ENCODE peak calls at places on chromosomes 2 and 18, in eight cellular contexts. One of them, this sample, is unnamed.
A peak's percentile ranks its signal among the peaks of the same experiment; 100 is the strongest.

GRCh38 chr2:44722002-44722625 is 219.4 kb upstream of the SIX3 start:
- DNase-seq in skeletal muscle cell: no peak
- DNase-seq in stimulated activated naive CD8-positive, alpha-beta T cell treated with anti-CD3 and anti-CD28 coated beads, Interleukin-15, Interleukin-2, amounts not matched to agents 100 U/mL and 50 U/mL, for 24 hours: no peak
- DNase-seq in suprapubic skin: no peak
- DNase-seq in CD8-positive, alpha-beta memory T cell: no peak
- DNase-seq in stimulated activated CD8-positive, alpha-beta memory T cell treated with anti-CD3 and anti-CD28 coated beads, Interleukin-4, amount 100 ng/mL, for 24 hours: no peak
- DNase-seq in HT1080: no peak
- DNase-seq in SW 1271: no peak
- DNase-seq in this sample: no peak

GRCh38 chr2:140436956-140437355 is 1656.8 kb upstream of the NXPH2 start:
- DNase-seq in SW 1271: no peak
- DNase-seq in suprapubic skin: no peak
- DNase-seq in stimulated activated naive CD8-positive, alpha-beta T cell treated with anti-CD3 and anti-CD28 coated beads, Interleukin-15, Interleukin-2, amounts not matched to agents 100 U/mL and 50 U/mL, for 24 hours: no peak
- DNase-seq in HT1080: no peak
- DNase-seq in stimulated activated CD8-positive, alpha-beta memory T cell treated with anti-CD3 and anti-CD28 coated beads, Interleukin-4, amount 100 ng/mL, for 24 hours: no peak
- DNase-seq in skeletal muscle cell: no peak
- DNase-seq in CD8-positive, alpha-beta memory T cell: no peak
- DNase-seq in this sample: no peak

GRCh38 chr2:217166241-217166640 is 306.4 kb upstream of the TNP1 start:
- DNase-seq in stimulated activated naive CD8-positive, alpha-beta T cell treated with anti-CD3 and anti-CD28 coated beads, Interleukin-15, Interleukin-2, amounts not matched to agents 100 U/mL and 50 U/mL, for 24 hours: no peak
- DNase-seq in HT1080: peak; percentile 52
- DNase-seq in stimulated activated CD8-positive, alpha-beta memory T cell treated with anti-CD3 and anti-CD28 coated beads, Interleukin-4, amount 100 ng/mL, for 24 hours: no peak
- DNase-seq in CD8-positive, alpha-beta memory T cell: no peak
- DNase-seq in skeletal muscle cell: peak; percentile 20
- DNase-seq in suprapubic skin: no peak
- DNase-seq in SW 1271: no peak
- DNase-seq in this sample: no peak

GRCh38 chr2:223058952-223059716 is 7.1 kb downstream of the KCNE4 start:
- DNase-seq in stimulated activated CD8-positive, alpha-beta memory T cell treated with anti-CD3 and anti-CD28 coated beads, Interleukin-4, amount 100 ng/mL, for 24 hours: no peak
- DNase-seq in CD8-positive, alpha-beta memory T cell: no peak
- DNase-seq in SW 1271: no peak
- DNase-seq in suprapubic skin: no peak
- DNase-seq in skeletal muscle cell: no peak
- DNase-seq in stimulated activated naive CD8-positive, alpha-beta T cell treated with anti-CD3 and anti-CD28 coated beads, Interleukin-15, Interleukin-2, amounts not matched to agents 100 U/mL and 50 U/mL, for 24 hours: no peak
- DNase-seq in HT1080: no peak
- DNase-seq in this sample: no peak

GRCh38 chr2:64342195-64343099 is 111.5 kb upstream of the LGALSL start:
- DNase-seq in suprapubic skin: no peak
- DNase-seq in stimulated activated naive CD8-positive, alpha-beta T cell treated with anti-CD3 and anti-CD28 coated beads, Interleukin-15, Interleukin-2, amounts not matched to agents 100 U/mL and 50 U/mL, for 24 hours: no peak
- DNase-seq in CD8-positive, alpha-beta memory T cell: no peak
- DNase-seq in SW 1271: no peak
- DNase-seq in HT1080: no peak
- DNase-seq in stimulated activated CD8-positive, alpha-beta memory T cell treated with anti-CD3 and anti-CD28 coated beads, Interleukin-4, amount 100 ng/mL, for 24 hours: no peak
- DNase-seq in skeletal muscle cell: no peak
- DNase-seq in this sample: no peak

GRCh38 chr18:79904357-79905147 is 46.9 kb downstream of the SLC66A2 start:
- DNase-seq in CD8-positive, alpha-beta memory T cell: no peak
- DNase-seq in skeletal muscle cell: no peak
- DNase-seq in SW 1271: no peak
- DNase-seq in HT1080: no peak
- DNase-seq in stimulated activated naive CD8-positive, alpha-beta T cell treated with anti-CD3 and anti-CD28 coated beads, Interleukin-15, Interleukin-2, amounts not matched to agents 100 U/mL and 50 U/mL, for 24 hours: no peak
- DNase-seq in stimulated activated CD8-positive, alpha-beta memory T cell treated with anti-CD3 and anti-CD28 coated beads, Interleukin-4, amount 100 ng/mL, for 24 hours: no peak
- DNase-seq in suprapubic skin: peak; percentile 70
- DNase-seq in this sample: peak; percentile 8

GRCh38 chr2:55033076-55033742 is 17.0 kb downstream of the RTN4 start:
- DNase-seq in SW 1271: no peak
- DNase-seq in HT1080: no peak
- DNase-seq in CD8-positive, alpha-beta memory T cell: peak; percentile 29
- DNase-seq in suprapubic skin: no peak
- DNase-seq in stimulated activated naive CD8-positive, alpha-beta T cell treated with anti-CD3 and anti-CD28 coated beads, Interleukin-15, Interleukin-2, amounts not matched to agents 100 U/mL and 50 U/mL, for 24 hours: no peak
- DNase-seq in skeletal muscle cell: no peak
- DNase-seq in stimulated activated CD8-positive, alpha-beta memory T cell treated with anti-CD3 and anti-CD28 coated beads, Interleukin-4, amount 100 ng/mL, for 24 hours: no peak
- DNase-seq in this sample: no peak

GRCh38 chr2:19611491-19612332 is 253.3 kb upstream of the OSR1 start:
- DNase-seq in HT1080: peak; percentile 98
- DNase-seq in stimulated activated naive CD8-positive, alpha-beta T cell treated with anti-CD3 and anti-CD28 coated beads, Interleukin-15, Interleukin-2, amounts not matched to agents 100 U/mL and 50 U/mL, for 24 hours: no peak
- DNase-seq in suprapubic skin: no peak
- DNase-seq in CD8-positive, alpha-beta memory T cell: no peak
- DNase-seq in SW 1271: no peak
- DNase-seq in skeletal muscle cell: peak; percentile 91
- DNase-seq in stimulated activated CD8-positive, alpha-beta memory T cell treated with anti-CD3 and anti-CD28 coated beads, Interleukin-4, amount 100 ng/mL, for 24 hours: no peak
- DNase-seq in this sample: no peak

GRCh38 chr2:30346475-30347169 is 100.4 kb upstream of the LCLAT1 start:
- DNase-seq in CD8-positive, alpha-beta memory T cell: no peak
- DNase-seq in stimulated activated naive CD8-positive, alpha-beta T cell treated with anti-CD3 and anti-CD28 coated beads, Interleukin-15, Interleukin-2, amounts not matched to agents 100 U/mL and 50 U/mL, for 24 hours: no peak
- DNase-seq in SW 1271: no peak
- DNase-seq in suprapubic skin: no peak
- DNase-seq in skeletal muscle cell: no peak
- DNase-seq in HT1080: no peak
- DNase-seq in stimulated activated CD8-positive, alpha-beta memory T cell treated with anti-CD3 and anti-CD28 coated beads, Interleukin-4, amount 100 ng/mL, for 24 hours: no peak
- DNase-seq in this sample: no peak

GRCh38 chr2:176085861-176086771 is 2.4 kb upstream of the EVX2 start:
- DNase-seq in suprapubic skin: no peak
- DNase-seq in HT1080: peak; percentile 25
- DNase-seq in stimulated activated naive CD8-positive, alpha-beta T cell treated with anti-CD3 and anti-CD28 coated beads, Interleukin-15, Interleukin-2, amounts not matched to agents 100 U/mL and 50 U/mL, for 24 hours: no peak
- DNase-seq in SW 1271: no peak
- DNase-seq in stimulated activated CD8-positive, alpha-beta memory T cell treated with anti-CD3 and anti-CD28 coated beads, Interleukin-4, amount 100 ng/mL, for 24 hours: no peak
- DNase-seq in skeletal muscle cell: no peak
- DNase-seq in CD8-positive, alpha-beta memory T cell: no peak
- DNase-seq in this sample: no peak

GRCh38 chr18:26086959-26087358 is 3.5 kb downstream of the SS18 start:
- DNase-seq in HT1080: no peak
- DNase-seq in suprapubic skin: no peak
- DNase-seq in stimulated activated naive CD8-positive, alpha-beta T cell treated with anti-CD3 and anti-CD28 coated beads, Interleukin-15, Interleukin-2, amounts not matched to agents 100 U/mL and 50 U/mL, for 24 hours: no peak
- DNase-seq in skeletal muscle cell: no peak
- DNase-seq in CD8-positive, alpha-beta memory T cell: no peak
- DNase-seq in stimulated activated CD8-positive, alpha-beta memory T cell treated with anti-CD3 and anti-CD28 coated beads, Interleukin-4, amount 100 ng/mL, for 24 hours: no peak
- DNase-seq in SW 1271: no peak
- DNase-seq in this sample: no peak

GRCh38 chr2:170771049-170771937 is 1.1 kb downstream of the ERICH2 start:
- DNase-seq in skeletal muscle cell: peak; percentile 2
- DNase-seq in CD8-positive, alpha-beta memory T cell: no peak
- DNase-seq in HT1080: peak; percentile 28
- DNase-seq in stimulated activated CD8-positive, alpha-beta memory T cell treated with anti-CD3 and anti-CD28 coated beads, Interleukin-4, amount 100 ng/mL, for 24 hours: peak; percentile 0
- DNase-seq in suprapubic skin: no peak
- DNase-seq in SW 1271: no peak
- DNase-seq in stimulated activated naive CD8-positive, alpha-beta T cell treated with anti-CD3 and anti-CD28 coated beads, Interleukin-15, Interleukin-2, amounts not matched to agents 100 U/mL and 50 U/mL, for 24 hours: peak; percentile 46
- DNase-seq in this sample: peak; percentile 29

GRCh38 chr2:134671498-134671897 is 47.3 kb downstream of the TMEM163 start:
- DNase-seq in CD8-positive, alpha-beta memory T cell: no peak
- DNase-seq in skeletal muscle cell: no peak
- DNase-seq in stimulated activated CD8-positive, alpha-beta memory T cell treated with anti-CD3 and anti-CD28 coated beads, Interleukin-4, amount 100 ng/mL, for 24 hours: no peak
- DNase-seq in HT1080: peak; percentile 18
- DNase-seq in stimulated activated naive CD8-positive, alpha-beta T cell treated with anti-CD3 and anti-CD28 coated beads, Interleukin-15, Interleukin-2, amounts not matched to agents 100 U/mL and 50 U/mL, for 24 hours: no peak
- DNase-seq in suprapubic skin: no peak
- DNase-seq in SW 1271: no peak
- DNase-seq in this sample: no peak

GRCh38 chr2:41928593-41928992 is 119.2 kb upstream of the PKDCC start:
- DNase-seq in HT1080: peak; percentile 60
- DNase-seq in SW 1271: no peak
- DNase-seq in skeletal muscle cell: peak; percentile 73
- DNase-seq in stimulated activated CD8-positive, alpha-beta memory T cell treated with anti-CD3 and anti-CD28 coated beads, Interleukin-4, amount 100 ng/mL, for 24 hours: no peak
- DNase-seq in suprapubic skin: no peak
- DNase-seq in CD8-positive, alpha-beta memory T cell: no peak
- DNase-seq in stimulated activated naive CD8-positive, alpha-beta T cell treated with anti-CD3 and anti-CD28 coated beads, Interleukin-15, Interleukin-2, amounts not matched to agents 100 U/mL and 50 U/mL, for 24 hours: no peak
- DNase-seq in this sample: no peak

GRCh38 chr2:42252464-42252863 is 83.3 kb downstream of the EML4 start:
- DNase-seq in SW 1271: no peak
- DNase-seq in suprapubic skin: no peak
- DNase-seq in CD8-positive, alpha-beta memory T cell: peak; percentile 30
- DNase-seq in stimulated activated naive CD8-positive, alpha-beta T cell treated with anti-CD3 and anti-CD28 coated beads, Interleukin-15, Interleukin-2, amounts not matched to agents 100 U/mL and 50 U/mL, for 24 hours: peak; percentile 25
- DNase-seq in stimulated activated CD8-positive, alpha-beta memory T cell treated with anti-CD3 and anti-CD28 coated beads, Interleukin-4, amount 100 ng/mL, for 24 hours: peak; percentile 15
- DNase-seq in HT1080: no peak
- DNase-seq in skeletal muscle cell: no peak
- DNase-seq in this sample: no peak

GRCh38 chr18:33761363-33761762 is 183.3 kb downstream of the ASXL3 start:
- DNase-seq in SW 1271: no peak
- DNase-seq in stimulated activated naive CD8-positive, alpha-beta T cell treated with anti-CD3 and anti-CD28 coated beads, Interleukin-15, Interleukin-2, amounts not matched to agents 100 U/mL and 50 U/mL, for 24 hours: no peak
- DNase-seq in stimulated activated CD8-positive, alpha-beta memory T cell treated with anti-CD3 and anti-CD28 coated beads, Interleukin-4, amount 100 ng/mL, for 24 hours: no peak
- DNase-seq in CD8-positive, alpha-beta memory T cell: no peak
- DNase-seq in HT1080: no peak
- DNase-seq in skeletal muscle cell: no peak
- DNase-seq in suprapubic skin: no peak
- DNase-seq in this sample: no peak

GRCh38 chr2:121238828-121239227 is 46.2 kb downstream of the TFCP2L1 start:
- DNase-seq in stimulated activated naive CD8-positive, alpha-beta T cell treated with anti-CD3 and anti-CD28 coated beads, Interleukin-15, Interleukin-2, amounts not matched to agents 100 U/mL and 50 U/mL, for 24 hours: no peak
- DNase-seq in skeletal muscle cell: no peak
- DNase-seq in CD8-positive, alpha-beta memory T cell: no peak
- DNase-seq in HT1080: no peak
- DNase-seq in SW 1271: no peak
- DNase-seq in stimulated activated CD8-positive, alpha-beta memory T cell treated with anti-CD3 and anti-CD28 coated beads, Interleukin-4, amount 100 ng/mL, for 24 hours: no peak
- DNase-seq in suprapubic skin: no peak
- DNase-seq in this sample: no peak

GRCh38 chr2:215684448-215685217 is 248.8 kb upstream of the FN1 start:
- DNase-seq in CD8-positive, alpha-beta memory T cell: no peak
- DNase-seq in skeletal muscle cell: peak; percentile 48
- DNase-seq in stimulated activated naive CD8-positive, alpha-beta T cell treated with anti-CD3 and anti-CD28 coated beads, Interleukin-15, Interleukin-2, amounts not matched to agents 100 U/mL and 50 U/mL, for 24 hours: no peak
- DNase-seq in stimulated activated CD8-positive, alpha-beta memory T cell treated with anti-CD3 and anti-CD28 coated beads, Interleukin-4, amount 100 ng/mL, for 24 hours: no peak
- DNase-seq in HT1080: peak; percentile 57
- DNase-seq in SW 1271: no peak
- DNase-seq in suprapubic skin: no peak
- DNase-seq in this sample: no peak

GRCh38 chr2:111135910-111136297 is 15.2 kb downstream of the BCL2L11 start:
- DNase-seq in SW 1271: no peak
- DNase-seq in CD8-positive, alpha-beta memory T cell: no peak
- DNase-seq in skeletal muscle cell: no peak
- DNase-seq in HT1080: peak; percentile 74
- DNase-seq in stimulated activated CD8-positive, alpha-beta memory T cell treated with anti-CD3 and anti-CD28 coated beads, Interleukin-4, amount 100 ng/mL, for 24 hours: no peak
- DNase-seq in stimulated activated naive CD8-positive, alpha-beta T cell treated with anti-CD3 and anti-CD28 coated beads, Interleukin-15, Interleukin-2, amounts not matched to agents 100 U/mL and 50 U/mL, for 24 hours: no peak
- DNase-seq in suprapubic skin: no peak
- DNase-seq in this sample: no peak

GRCh38 chr2:29075894-29076700 is 1.8 kb upstream of the PCARE start:
- DNase-seq in stimulated activated CD8-positive, alpha-beta memory T cell treated with anti-CD3 and anti-CD28 coated beads, Interleukin-4, amount 100 ng/mL, for 24 hours: no peak
- DNase-seq in suprapubic skin: no peak
- DNase-seq in skeletal muscle cell: no peak
- DNase-seq in HT1080: no peak
- DNase-seq in stimulated activated naive CD8-positive, alpha-beta T cell treated with anti-CD3 and anti-CD28 coated beads, Interleukin-15, Interleukin-2, amounts not matched to agents 100 U/mL and 50 U/mL, for 24 hours: no peak
- DNase-seq in CD8-positive, alpha-beta memory T cell: no peak
- DNase-seq in SW 1271: no peak
- DNase-seq in this sample: no peak

GRCh38 chr2:127608061-127609011 is 37.6 kb upstream of the GPR17 start:
- DNase-seq in stimulated activated CD8-positive, alpha-beta memory T cell treated with anti-CD3 and anti-CD28 coated beads, Interleukin-4, amount 100 ng/mL, for 24 hours: no peak
- DNase-seq in SW 1271: no peak
- DNase-seq in stimulated activated naive CD8-positive, alpha-beta T cell treated with anti-CD3 and anti-CD28 coated beads, Interleukin-15, Interleukin-2, amounts not matched to agents 100 U/mL and 50 U/mL, for 24 hours: no peak
- DNase-seq in CD8-positive, alpha-beta memory T cell: no peak
- DNase-seq in skeletal muscle cell: no peak
- DNase-seq in suprapubic skin: peak; percentile 64
- DNase-seq in HT1080: no peak
- DNase-seq in this sample: peak; percentile 10

GRCh38 chr18:68960355-68960754 is 162.5 kb downstream of the CCDC102B start:
- DNase-seq in CD8-positive, alpha-beta memory T cell: no peak
- DNase-seq in stimulated activated CD8-positive, alpha-beta memory T cell treated with anti-CD3 and anti-CD28 coated beads, Interleukin-4, amount 100 ng/mL, for 24 hours: no peak
- DNase-seq in suprapubic skin: no peak
- DNase-seq in SW 1271: no peak
- DNase-seq in HT1080: no peak
- DNase-seq in stimulated activated naive CD8-positive, alpha-beta T cell treated with anti-CD3 and anti-CD28 coated beads, Interleukin-15, Interleukin-2, amounts not matched to agents 100 U/mL and 50 U/mL, for 24 hours: no peak
- DNase-seq in skeletal muscle cell: peak; percentile 6
- DNase-seq in this sample: no peak

GRCh38 chr2:127652786-127653357 is 6.9 kb downstream of the GPR17 start:
- DNase-seq in CD8-positive, alpha-beta memory T cell: no peak
- DNase-seq in suprapubic skin: no peak
- DNase-seq in SW 1271: no peak
- DNase-seq in skeletal muscle cell: no peak
- DNase-seq in stimulated activated naive CD8-positive, alpha-beta T cell treated with anti-CD3 and anti-CD28 coated beads, Interleukin-15, Interleukin-2, amounts not matched to agents 100 U/mL and 50 U/mL, for 24 hours: no peak
- DNase-seq in HT1080: no peak
- DNase-seq in stimulated activated CD8-positive, alpha-beta memory T cell treated with anti-CD3 and anti-CD28 coated beads, Interleukin-4, amount 100 ng/mL, for 24 hours: no peak
- DNase-seq in this sample: no peak

GRCh38 chr2:100731535-100731981 is 88.4 kb upstream of the NPAS2 start:
- DNase-seq in SW 1271: no peak
- DNase-seq in HT1080: peak; percentile 92
- DNase-seq in CD8-positive, alpha-beta memory T cell: no peak
- DNase-seq in stimulated activated CD8-positive, alpha-beta memory T cell treated with anti-CD3 and anti-CD28 coated beads, Interleukin-4, amount 100 ng/mL, for 24 hours: no peak
- DNase-seq in stimulated activated naive CD8-positive, alpha-beta T cell treated with anti-CD3 and anti-CD28 coated beads, Interleukin-15, Interleukin-2, amounts not matched to agents 100 U/mL and 50 U/mL, for 24 hours: no peak
- DNase-seq in suprapubic skin: no peak
- DNase-seq in skeletal muscle cell: peak; percentile 78
- DNase-seq in this sample: no peak

GRCh38 chr18:7256959-7257742 is 26.3 kb downstream of the LRRC30 start:
- DNase-seq in skeletal muscle cell: no peak
- DNase-seq in CD8-positive, alpha-beta memory T cell: no peak
- DNase-seq in HT1080: no peak
- DNase-seq in stimulated activated naive CD8-positive, alpha-beta T cell treated with anti-CD3 and anti-CD28 coated beads, Interleukin-15, Interleukin-2, amounts not matched to agents 100 U/mL and 50 U/mL, for 24 hours: no peak
- DNase-seq in SW 1271: no peak
- DNase-seq in stimulated activated CD8-positive, alpha-beta memory T cell treated with anti-CD3 and anti-CD28 coated beads, Interleukin-4, amount 100 ng/mL, for 24 hours: no peak
- DNase-seq in suprapubic skin: no peak
- DNase-seq in this sample: no peak

GRCh38 chr18:9835112-9835755 is 50.5 kb upstream of the TXNDC2 start:
- DNase-seq in HT1080: no peak
- DNase-seq in CD8-positive, alpha-beta memory T cell: no peak
- DNase-seq in suprapubic skin: no peak
- DNase-seq in stimulated activated naive CD8-positive, alpha-beta T cell treated with anti-CD3 and anti-CD28 coated beads, Interleukin-15, Interleukin-2, amounts not matched to agents 100 U/mL and 50 U/mL, for 24 hours: no peak
- DNase-seq in skeletal muscle cell: no peak
- DNase-seq in SW 1271: no peak
- DNase-seq in stimulated activated CD8-positive, alpha-beta memory T cell treated with anti-CD3 and anti-CD28 coated beads, Interleukin-4, amount 100 ng/mL, for 24 hours: no peak
- DNase-seq in this sample: no peak

GRCh38 chr2:60100034-60100433 is 453.4 kb downstream of the BCL11A start:
- DNase-seq in CD8-positive, alpha-beta memory T cell: no peak
- DNase-seq in skeletal muscle cell: no peak
- DNase-seq in suprapubic skin: no peak
- DNase-seq in SW 1271: no peak
- DNase-seq in stimulated activated naive CD8-positive, alpha-beta T cell treated with anti-CD3 and anti-CD28 coated beads, Interleukin-15, Interleukin-2, amounts not matched to agents 100 U/mL and 50 U/mL, for 24 hours: no peak
- DNase-seq in stimulated activated CD8-positive, alpha-beta memory T cell treated with anti-CD3 and anti-CD28 coated beads, Interleukin-4, amount 100 ng/mL, for 24 hours: no peak
- DNase-seq in HT1080: peak; percentile 30
- DNase-seq in this sample: no peak

GRCh38 chr2:30232801-30233130 is 1.4 kb downstream of the LBH start:
- DNase-seq in CD8-positive, alpha-beta memory T cell: peak; percentile 79
- DNase-seq in skeletal muscle cell: no peak
- DNase-seq in SW 1271: no peak
- DNase-seq in stimulated activated naive CD8-positive, alpha-beta T cell treated with anti-CD3 and anti-CD28 coated beads, Interleukin-15, Interleukin-2, amounts not matched to agents 100 U/mL and 50 U/mL, for 24 hours: peak; percentile 44
- DNase-seq in suprapubic skin: no peak
- DNase-seq in stimulated activated CD8-positive, alpha-beta memory T cell treated with anti-CD3 and anti-CD28 coated beads, Interleukin-4, amount 100 ng/mL, for 24 hours: no peak
- DNase-seq in HT1080: no peak
- DNase-seq in this sample: no peak

GRCh38 chr2:131045286-131045924 is 47.9 kb downstream of the FAM168B start:
- DNase-seq in SW 1271: no peak
- DNase-seq in skeletal muscle cell: no peak
- DNase-seq in HT1080: no peak
- DNase-seq in CD8-positive, alpha-beta memory T cell: no peak
- DNase-seq in stimulated activated CD8-positive, alpha-beta memory T cell treated with anti-CD3 and anti-CD28 coated beads, Interleukin-4, amount 100 ng/mL, for 24 hours: no peak
- DNase-seq in suprapubic skin: peak; percentile 66
- DNase-seq in stimulated activated naive CD8-positive, alpha-beta T cell treated with anti-CD3 and anti-CD28 coated beads, Interleukin-15, Interleukin-2, amounts not matched to agents 100 U/mL and 50 U/mL, for 24 hours: no peak
- DNase-seq in this sample: no peak

GRCh38 chr2:235325126-235325525 is 168.7 kb upstream of the AGAP1 start:
- DNase-seq in stimulated activated naive CD8-positive, alpha-beta T cell treated with anti-CD3 and anti-CD28 coated beads, Interleukin-15, Interleukin-2, amounts not matched to agents 100 U/mL and 50 U/mL, for 24 hours: no peak
- DNase-seq in suprapubic skin: no peak
- DNase-seq in SW 1271: no peak
- DNase-seq in CD8-positive, alpha-beta memory T cell: no peak
- DNase-seq in stimulated activated CD8-positive, alpha-beta memory T cell treated with anti-CD3 and anti-CD28 coated beads, Interleukin-4, amount 100 ng/mL, for 24 hours: no peak
- DNase-seq in skeletal muscle cell: no peak
- DNase-seq in HT1080: no peak
- DNase-seq in this sample: no peak

GRCh38 chr2:132998221-132998620 is 328.2 kb upstream of the LYPD1 start:
- DNase-seq in CD8-positive, alpha-beta memory T cell: no peak
- DNase-seq in stimulated activated CD8-positive, alpha-beta memory T cell treated with anti-CD3 and anti-CD28 coated beads, Interleukin-4, amount 100 ng/mL, for 24 hours: no peak
- DNase-seq in suprapubic skin: no peak
- DNase-seq in stimulated activated naive CD8-positive, alpha-beta T cell treated with anti-CD3 and anti-CD28 coated beads, Interleukin-15, Interleukin-2, amounts not matched to agents 100 U/mL and 50 U/mL, for 24 hours: no peak
- DNase-seq in HT1080: no peak
- DNase-seq in SW 1271: no peak
- DNase-seq in skeletal muscle cell: no peak
- DNase-seq in this sample: no peak

GRCh38 chr2:169112841-169113240 is 43.5 kb downstream of the DHRS9 start:
- DNase-seq in skeletal muscle cell: no peak
- DNase-seq in SW 1271: no peak
- DNase-seq in stimulated activated CD8-positive, alpha-beta memory T cell treated with anti-CD3 and anti-CD28 coated beads, Interleukin-4, amount 100 ng/mL, for 24 hours: no peak
- DNase-seq in CD8-positive, alpha-beta memory T cell: no peak
- DNase-seq in stimulated activated naive CD8-positive, alpha-beta T cell treated with anti-CD3 and anti-CD28 coated beads, Interleukin-15, Interleukin-2, amounts not matched to agents 100 U/mL and 50 U/mL, for 24 hours: no peak
- DNase-seq in HT1080: no peak
- DNase-seq in suprapubic skin: no peak
- DNase-seq in this sample: no peak

GRCh38 chr2:45962522-45962921 is 311.0 kb downstream of the PRKCE start:
- DNase-seq in stimulated activated naive CD8-positive, alpha-beta T cell treated with anti-CD3 and anti-CD28 coated beads, Interleukin-15, Interleukin-2, amounts not matched to agents 100 U/mL and 50 U/mL, for 24 hours: no peak
- DNase-seq in CD8-positive, alpha-beta memory T cell: no peak
- DNase-seq in stimulated activated CD8-positive, alpha-beta memory T cell treated with anti-CD3 and anti-CD28 coated beads, Interleukin-4, amount 100 ng/mL, for 24 hours: no peak
- DNase-seq in HT1080: peak; percentile 72
- DNase-seq in suprapubic skin: no peak
- DNase-seq in skeletal muscle cell: peak; percentile 75
- DNase-seq in SW 1271: no peak
- DNase-seq in this sample: no peak

GRCh38 chr2:37898448-37898847 is 26.6 kb upstream of the RMDN2 start:
- DNase-seq in CD8-positive, alpha-beta memory T cell: no peak
- DNase-seq in SW 1271: no peak
- DNase-seq in stimulated activated naive CD8-positive, alpha-beta T cell treated with anti-CD3 and anti-CD28 coated beads, Interleukin-15, Interleukin-2, amounts not matched to agents 100 U/mL and 50 U/mL, for 24 hours: no peak
- DNase-seq in stimulated activated CD8-positive, alpha-beta memory T cell treated with anti-CD3 and anti-CD28 coated beads, Interleukin-4, amount 100 ng/mL, for 24 hours: no peak
- DNase-seq in skeletal muscle cell: no peak
- DNase-seq in HT1080: no peak
- DNase-seq in suprapubic skin: no peak
- DNase-seq in this sample: no peak

This sample was measured in natural killer cell.